ENCODE peak calls at places on chromosome 9, in four cellular contexts. Z is mucosa of descending colon, S is left ventricle myocardium inferior, Y is SK-N-SH. K is an unnamed sample. For H3K4me1, the result is how much of the 10 kb centered on the place peaks cover.

GRCh38 chr9:134497283-134497860 is 144.2 kb upstream of the COL5A1 start:
- DNase-seq in Z (no peak), S (no peak), Y (no peak), K (no peak)

GRCh38 chr9:26244661-26245060 is 566.4 kb upstream of the TUSC1 start:
- DNase-seq in Z (no peak), S (no peak), Y (no peak), K (no peak)

GRCh38 chr9:100216178-100216787 is 117.2 kb downstream of the INVS start:
- DNase-seq in Z (peak), S (no peak), Y (peak), K (peak)

GRCh38 chr9:138008081-138008841 is 130.7 kb downstream of the CACNA1B start:
- DNase-seq in Z (no peak), S (no peak), Y (no peak), K (no peak)

GRCh38 chr9:134623408-134624066 is 18.1 kb upstream of the COL5A1 start:
- DNase-seq in Z (no peak), S (no peak), Y (no peak), K (no peak)

GRCh38 chr9:26460624-26461023 is 432.0 kb downstream of the CAAP1 start:
- DNase-seq in Z (no peak), S (no peak), Y (no peak), K (no peak)

GRCh38 chr9:16002816-16003215 is 450.0 kb downstream of the CCDC171 start:
- DNase-seq in Z (no peak), S (no peak), Y (no peak), K (peak)

GRCh38 chr9:88947581-88948573 is 43.4 kb upstream of the S1PR3 start:
- DNase-seq in Z (no peak), S (no peak), Y (no peak), K (no peak)

GRCh38 chr9:97889941-97890557 is 32.3 kb downstream of the TRMO start:
- DNase-seq in Z (peak), S (no peak), Y (peak), K (no peak)

GRCh38 chr9:22103650-22104575 is 94.8 kb upstream of the CDKN2B start:
- DNase-seq in Z (no peak), S (no peak), Y (no peak), K (no peak)

GRCh38 chr9:33130501-33130900 is 36.6 kb downstream of the B4GALT1 start:
- DNase-seq in Z (peak), S (no peak), Y (no peak), K (peak)

GRCh38 chr9:33446507-33447403 is 638 bp downstream of the AQP3 start:
- DNase-seq in Z (peak), S (peak), Y (peak), K (no peak)

GRCh38 chr9:86503926-86504325 is 149.7 kb upstream of the TUT7 start:
- DNase-seq in Z (no peak), S (no peak), Y (no peak), K (no peak)

GRCh38 chr9:79902937-79903600 is 331.3 kb downstream of the TLE4 start:
- DNase-seq in Z (no peak), S (no peak), Y (no peak), K (no peak)

GRCh38 chr9:18596920-18597319 is 123.0 kb downstream of the ADAMTSL1 start:
- DNase-seq in Z (no peak), S (no peak), Y (no peak), K (peak)

GRCh38 chr9:111986035-111986556 is 89.5 kb downstream of the UGCG start:
- DNase-seq in Z (no peak), S (no peak), Y (no peak), K (no peak)

GRCh38 chr9:91164724-91165520 is 196.8 kb downstream of the AUH start:
- DNase-seq in Z (peak), S (peak), Y (no peak), K (peak)

GRCh38 chr9:111925017-111925770 is 28.6 kb downstream of the UGCG start:
- DNase-seq in Z (no peak), S (no peak), Y (no peak), K (no peak)

GRCh38 chr9:71791875-71792274 is 23.6 kb upstream of the CEMIP2 start:
- DNase-seq in Z (no peak), S (no peak), Y (no peak), K (no peak)

DNA sequence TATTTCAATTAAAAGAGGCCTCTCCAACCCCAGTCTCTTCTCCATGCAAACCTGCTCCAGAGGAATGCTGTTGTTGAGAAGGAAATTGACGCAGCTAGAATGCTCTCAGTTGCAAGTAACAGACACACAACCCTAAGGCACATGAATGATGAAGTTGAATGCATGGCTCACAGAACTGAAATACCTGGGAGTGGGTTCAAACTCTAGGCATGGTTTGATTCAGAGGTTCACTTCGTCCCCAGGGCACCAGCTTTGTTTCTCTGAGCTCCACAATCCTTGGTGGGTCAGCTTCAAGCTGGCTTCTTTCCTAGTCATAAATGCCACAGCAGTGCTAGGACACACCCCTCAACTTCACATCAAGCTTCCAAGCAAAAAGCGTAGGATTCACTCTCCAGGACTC is 4.6 kb downstream of the ACTL7B start:
- DNase-seq in Z (no peak), S (no peak), Y (no peak), K (no peak)
- H3K4me1 ChIP-seq in Z (under half), S (under half), Y (under half), K (under half)

GRCh38 chr9:124385623-124386022 is 29.6 kb downstream of the PSMB7 start:
- DNase-seq in Z (no peak), S (no peak), Y (peak), K (no peak)

GRCh38 chr9:124384849-124385248 is 30.4 kb downstream of the PSMB7 start:
- DNase-seq in Z (no peak), S (no peak), Y (no peak), K (no peak)

GRCh38 chr9:124388275-124389048 is 26.8 kb downstream of the PSMB7 start:
- DNase-seq in Z (no peak), S (no peak), Y (no peak), K (no peak)

GRCh38 chr9:124384210-124384609 is 31.0 kb downstream of the PSMB7 start:
- DNase-seq in Z (no peak), S (no peak), Y (no peak), K (no peak)

DNA sequence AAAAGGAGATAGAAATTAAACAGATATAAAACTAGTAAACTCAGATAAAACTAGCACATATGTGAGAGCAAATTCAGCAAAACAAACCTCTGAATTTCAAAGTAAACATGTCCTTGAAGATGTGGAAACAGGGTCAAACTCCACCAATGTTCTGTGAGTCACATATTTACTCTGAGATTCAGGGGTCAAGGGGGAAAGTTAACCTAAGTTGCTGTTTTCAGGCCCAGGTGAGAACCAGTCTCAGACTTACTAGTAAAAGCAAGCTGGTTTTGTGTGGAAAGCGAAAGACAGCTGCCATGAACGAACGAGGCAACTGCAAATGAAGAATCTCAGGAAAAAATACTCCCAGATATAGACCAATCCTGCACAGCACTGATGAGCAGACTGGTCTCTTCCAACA is 29.0 kb downstream of the PSMB7 start:
- DNase-seq in Z (no peak), S (no peak), Y (no peak), K (no peak)
- H3K4me1 ChIP-seq in Z (under half), S (half or more), Y (under half), K (under half)

DNA sequence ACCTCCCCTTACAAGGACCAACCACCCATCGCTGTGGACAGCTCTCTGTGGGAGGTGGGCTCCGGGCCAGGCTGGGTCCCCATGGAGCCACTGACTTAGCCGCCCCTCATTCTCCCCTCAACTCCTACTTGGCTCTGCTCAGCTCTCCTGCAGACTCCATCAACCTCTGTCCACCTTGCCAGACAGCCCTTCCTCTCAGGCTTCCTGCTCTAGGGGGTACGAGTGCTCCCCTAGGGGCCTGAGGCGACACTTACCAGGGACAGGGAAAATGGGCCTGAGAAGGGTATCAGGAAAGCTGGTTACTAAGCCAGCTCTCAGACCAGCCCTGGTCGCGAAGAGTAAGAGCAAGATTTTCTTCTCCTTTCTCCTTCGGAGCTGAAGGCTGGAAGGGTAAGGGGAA is 43.9 kb downstream of the SHB start:
- DNase-seq in Z (no peak), S (no peak), Y (no peak), K (no peak)
- H3K4me1 ChIP-seq in Z (under half), S (half or more), Y (half or more), K (under half)

GRCh38 chr9:133440884-133441283 is 18.7 kb downstream of the ADAMTS13 start:
- DNase-seq in Z (no peak), S (no peak), Y (no peak), K (peak)
- H3K4me1 ChIP-seq in Z (under half), S (under half), Y (under half), K (under half)

DNA sequence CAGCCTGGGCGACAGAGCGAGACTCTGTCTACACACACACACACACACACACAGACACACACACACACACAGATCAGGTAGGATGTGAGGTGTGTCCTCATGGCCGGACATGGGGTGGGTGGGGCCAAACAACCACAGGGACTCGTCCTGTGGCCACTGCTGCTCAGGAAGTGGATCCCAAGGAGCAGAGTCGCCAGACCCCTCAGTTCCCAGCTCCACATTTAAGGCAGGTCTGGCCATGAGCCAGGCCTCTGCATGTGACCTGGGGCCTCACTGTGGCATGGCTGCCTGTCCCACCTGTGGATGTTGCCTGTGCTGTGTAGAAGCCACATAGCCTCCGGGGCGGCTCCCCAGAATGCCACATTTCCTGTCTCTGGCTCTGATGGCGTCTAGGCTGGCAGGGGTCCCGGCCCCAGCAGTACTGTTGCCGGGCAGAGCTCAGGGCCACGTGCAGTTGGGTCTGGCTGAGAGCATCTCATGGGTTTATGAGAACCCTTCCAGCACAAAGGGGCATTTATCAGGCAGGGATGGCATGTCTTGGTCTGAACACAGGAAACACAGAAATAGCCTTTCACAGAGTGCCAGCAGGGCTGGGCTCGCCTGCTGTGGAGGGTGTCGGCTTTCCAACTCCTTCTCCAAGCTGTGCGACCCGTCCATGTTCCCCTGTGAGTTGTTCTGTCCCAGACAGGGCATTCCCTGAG is 9.9 kb upstream of the NINJ1 start:
- DNase-seq in Z (peak), S (no peak), Y (peak), K (no peak)
- H3K4me1 ChIP-seq in Z (under half), S (under half), Y (under half), K (under half)

GRCh38 chr9:4422495-4422894 is 67.8 kb upstream of the SLC1A1 start:
- DNase-seq in Z (no peak), S (no peak), Y (no peak), K (no peak)
- H3K4me1 ChIP-seq in Z (under half), S (under half), Y (under half), K (under half)

DNA sequence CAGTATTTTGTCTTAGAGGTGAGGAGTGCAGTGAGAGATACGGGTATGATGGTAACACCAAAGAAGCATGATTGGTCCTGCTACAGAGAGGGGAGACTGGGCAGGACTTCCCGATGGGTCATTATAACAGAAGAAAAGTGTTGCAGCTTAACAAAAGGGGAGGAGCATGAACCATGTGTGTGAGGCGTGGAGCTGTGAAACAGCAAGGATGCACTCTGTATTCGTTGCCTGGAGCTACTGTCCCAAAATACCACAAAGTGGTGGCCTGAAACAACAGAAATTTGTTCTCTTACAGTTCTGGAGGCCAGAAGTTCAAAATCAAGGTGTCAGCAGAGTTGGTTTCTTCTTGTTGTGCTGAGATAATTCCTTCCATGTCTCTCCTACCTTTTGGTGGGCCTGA is 59.4 kb upstream of the GRHPR start:
- DNase-seq in Z (no peak), S (no peak), Y (no peak), K (no peak)
- H3K4me1 ChIP-seq in Z (under half), S (under half), Y (under half), K (under half)